ENCODE peak calls at places on chromosomes 3 and 15, in six cellular contexts. B is left ventricle myocardium inferior; P is heart right ventricle; G is transverse colon; I is CD4-positive, alpha-beta T cell; A is AG10803. F is an unnamed sample.

GRCh38 chr3:108662141-108662738 is 72.7 kb downstream of the DZIP3 start:
- DNase-seq in G (no peak), I (peak), P (peak), B (no peak), A (peak), F (no peak)

GRCh38 chr3:42009456-42009855 is 47.6 kb upstream of the ULK4 start:
- DNase-seq in I (no peak), A (no peak), G (no peak), P (no peak), B (no peak), F (no peak)

GRCh38 chr15:64361259-64361658 is 5.3 kb upstream of the CSNK1G1 start:
- DNase-seq in G (no peak), I (no peak), B (no peak), P (no peak), A (no peak), F (no peak)

GRCh38 chr3:158830391-158830790 is 28.5 kb downstream of the MFSD1 start:
- DNase-seq in A (peak), P (no peak), I (no peak), B (no peak), G (no peak), F (no peak)

GRCh38 chr15:101204744-101205535 is 46.9 kb downstream of the CHSY1 start:
- DNase-seq in P (no peak), A (peak), I (no peak), B (no peak), G (no peak), F (no peak)

GRCh38 chr15:69104050-69104750 is 56.2 kb upstream of the GLCE start:
- DNase-seq in B (no peak), G (no peak), I (no peak), P (no peak), A (no peak), F (no peak)

GRCh38 chr15:84621358-84621979 is 20.7 kb downstream of the ZSCAN2 start:
- DNase-seq in A (no peak), G (no peak), I (no peak), B (no peak), P (no peak), F (no peak)

GRCh38 chr15:94028809-94029208 is 202.6 kb upstream of the MCTP2 start:
- DNase-seq in G (no peak), I (no peak), A (no peak), B (no peak), P (no peak), F (no peak)

GRCh38 chr15:65393557-65393956 is 15.8 kb upstream of the IGDCC3 start:
- DNase-seq in G (no peak), I (no peak), A (no peak), B (peak), P (no peak), F (no peak)

GRCh38 chr3:196555295-196555694 is 13.1 kb downstream of the WDR53 start:
- DNase-seq in B (no peak), G (no peak), A (no peak), I (no peak), P (no peak), F (no peak)

GRCh38 chr3:45943207-45943846 is at the start of gene CXCR6:
- DNase-seq in I (peak), A (no peak), P (no peak), B (no peak), G (peak), F (no peak)

GRCh38 chr3:141979050-141979671 is 102.7 kb downstream of the ATP1B3 start:
- DNase-seq in B (no peak), A (peak), P (no peak), G (no peak), I (no peak), F (no peak)

GRCh38 chr15:67048281-67049279 is 16.8 kb upstream of the SMAD3 start:
- DNase-seq in G (peak), A (peak), B (peak), I (no peak), P (no peak), F (no peak)

GRCh38 chr3:172258616-172259015 is 189.6 kb downstream of the GHSR start:
- DNase-seq in P (peak), G (no peak), A (peak), B (no peak), I (no peak), F (no peak)

GRCh38 chr15:92467245-92467644 is 73.6 kb downstream of the ST8SIA2 start:
- DNase-seq in I (no peak), P (no peak), A (no peak), G (no peak), B (no peak), F (no peak)

GRCh38 chr3:187721055-187721454 is 18.7 kb upstream of the RTP2 start:
- DNase-seq in G (no peak), P (no peak), B (no peak), A (no peak), I (no peak), F (no peak)

GRCh38 chr3:187720337-187720670 is 17.9 kb upstream of the RTP2 start:
- DNase-seq in P (no peak), A (no peak), I (no peak), G (no peak), B (no peak), F (no peak)

GRCh38 chr3:187725218-187725617 is 20.1 kb downstream of the BCL6 start:
- DNase-seq in I (no peak), P (no peak), A (no peak), G (no peak), B (no peak), F (no peak)

GRCh38 chr3:187719628-187720336 is 17.4 kb upstream of the RTP2 start:
- DNase-seq in P (no peak), B (no peak), G (no peak), I (no peak), A (no peak), F (no peak)

GRCh38 chr3:187722206-187722612 is 19.9 kb upstream of the RTP2 start:
- DNase-seq in B (no peak), G (no peak), P (no peak), A (no peak), I (no peak), F (no peak)
- TF ChIP-seq CTCF in B (peak), G (no peak), P (no peak), A (no peak), I (no peak), F (peak)

GRCh38 chr3:67739851-67740250 is 85.4 kb upstream of the SUCLG2 start:
- DNase-seq in P (no peak), G (no peak), I (no peak), B (no peak), A (no peak), F (no peak)

DNA sequence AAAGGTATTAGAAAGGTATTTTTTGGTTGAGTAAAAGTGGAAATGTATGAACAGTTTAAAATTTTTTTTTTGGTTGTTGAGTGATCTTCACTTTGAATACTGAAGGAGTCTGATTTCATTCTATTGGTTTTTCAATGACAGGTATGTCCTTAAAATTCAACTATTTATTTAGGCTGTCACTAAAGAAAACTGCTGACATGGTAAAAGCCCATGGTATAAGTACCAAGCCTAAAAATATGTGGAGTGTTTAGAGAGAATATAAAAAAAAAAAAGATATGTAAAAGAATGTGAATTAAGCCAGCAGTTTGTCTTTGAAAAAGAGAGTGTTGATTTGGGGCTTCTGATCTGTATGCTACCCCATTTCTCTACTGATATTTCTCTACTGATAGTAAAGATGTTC is 90.3 kb upstream of the SUCLG2 start:
- DNase-seq in B (no peak), I (no peak), G (no peak), P (no peak), A (no peak), F (no peak)
- TF ChIP-seq CTCF in B (no peak), I (no peak), G (no peak), P (no peak), A (no peak), F (no peak)

DNA sequence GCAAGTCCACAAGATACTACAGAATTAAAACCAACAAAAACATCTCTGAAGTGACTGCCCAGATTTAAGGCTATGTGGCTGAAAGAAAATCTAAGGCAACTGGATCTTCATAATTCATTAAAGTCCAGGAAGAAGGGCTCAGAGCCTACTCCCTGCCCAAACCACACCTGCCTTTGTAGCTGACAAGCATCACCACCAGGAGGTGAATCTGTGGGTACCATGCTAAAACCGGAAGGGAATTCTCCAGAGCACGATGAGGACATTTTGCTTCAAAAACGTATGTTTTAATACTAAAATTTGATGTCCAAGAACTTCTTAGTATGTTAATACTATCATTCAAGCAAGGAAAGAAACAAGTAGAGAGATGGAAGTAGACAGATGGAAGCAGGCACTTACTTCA is 495.9 kb upstream of the NECTIN3 start:
- DNase-seq in I (no peak), G (no peak), A (no peak), P (no peak), B (no peak), F (no peak)
- TF ChIP-seq CTCF in I (no peak), G (no peak), A (peak), P (no peak), B (no peak), F (no peak)

GRCh38 chr3:93867425-93867824 is 106.3 kb downstream of the PROS1 start:
- DNase-seq in P (no peak), G (no peak), B (no peak), I (no peak), A (no peak), F (no peak)
- TF ChIP-seq CTCF in P (no peak), G (no peak), B (no peak), I (no peak), A (no peak), F (no peak)

GRCh38 chr3:186790261-186790981 is 7.0 kb downstream of the EIF4A2 start:
- DNase-seq in P (no peak), A (peak), B (no peak), G (no peak), I (no peak), F (no peak)
- TF ChIP-seq CTCF in P (no peak), A (peak), B (no peak), G (no peak), I (no peak), F (no peak)

GRCh38 chr3:122101646-122102045 is 46.5 kb downstream of the CD86 start:
- DNase-seq in P (no peak), G (no peak), A (peak), B (no peak), I (no peak), F (no peak)
- TF ChIP-seq CTCF in P (peak), G (peak), A (peak), B (peak), I (peak), F (peak)

F was measured in glutamatergic neuron.